ENCODE peak calls at places on chromosomes 5 and 9, in ten cellular contexts. P is kidney tubule cell, V is GM12891, Q is T-cell, G is A172, F is NCI-H460, X is GM23248, Y is neural crest cell, C is ovary, W is kidney glomerular epithelial cell. L is an unnamed sample.

GRCh38 chr5:95148453-95148852 is 136.4 kb downstream of the MCTP1 start:
- DNase-seq in G (no peak), F (no peak), Q (no peak), W (no peak), C (no peak), V (no peak), Y (no peak), X (no peak), P (no peak), L (no peak)

GRCh38 chr5:174528821-174529544 is 195.4 kb upstream of the MSX2 start:
- DNase-seq in W (no peak), X (no peak), G (no peak), C (no peak), F (no peak), V (no peak), P (no peak), Q (no peak), Y (no peak), L (no peak)

GRCh38 chr5:162268694-162269481 is 201.3 kb downstream of the GABRG2 start:
- DNase-seq in P (no peak), C (no peak), X (no peak), V (no peak), Q (no peak), W (no peak), F (no peak), Y (no peak), G (no peak), L (no peak)

GRCh38 chr5:173780356-173781234 is 107.6 kb upstream of the CPEB4 start:
- DNase-seq in W (no peak), P (no peak), X (no peak), V (no peak), C (no peak), Y (no peak), Q (no peak), F (no peak), G (no peak), L (no peak)

GRCh38 chr5:159780246-159780645 is 136.0 kb upstream of the ADRA1B start:
- DNase-seq in W (no peak), Y (no peak), F (no peak), C (no peak), P (peak; percentile 46), Q (no peak), G (no peak), X (no peak), V (no peak), L (no peak)

GRCh38 chr5:132225165-132226032 is 2.3 kb downstream of the P4HA2 start:
- DNase-seq in G (peak; percentile 41), P (peak; percentile 81), C (peak; percentile 37), W (peak; percentile 43), Y (no peak), X (peak; percentile 95), F (no peak), Q (no peak), V (no peak), L (no peak)

GRCh38 chr5:150391064-150391834 is 21.5 kb downstream of the CD74 start:
- DNase-seq in P (no peak), X (no peak), V (no peak), Q (no peak), G (no peak), F (no peak), Y (no peak), W (no peak), C (no peak), L (no peak)

GRCh38 chr5:32981061-32981460 is 269.9 kb downstream of the NPR3 start:
- DNase-seq in P (no peak), G (no peak), W (no peak), X (no peak), Q (no peak), C (no peak), Y (no peak), F (no peak), V (no peak), L (no peak)

GRCh38 chr9:89842267-89842768 is 237.5 kb downstream of the GADD45G start:
- DNase-seq in F (no peak), X (no peak), W (no peak), G (no peak), P (no peak), V (no peak), C (no peak), Y (no peak), Q (no peak), L (no peak)

GRCh38 chr5:31717586-31717985 is 78.7 kb downstream of the PDZD2 start:
- DNase-seq in W (no peak), G (no peak), Q (no peak), F (no peak), V (no peak), Y (no peak), C (no peak), X (no peak), P (no peak), L (no peak)

GRCh38 chr9:88270398-88270797 is 117.8 kb upstream of the SPIN1 start:
- DNase-seq in V (no peak), F (no peak), G (peak; percentile 76), Y (no peak), W (no peak), Q (no peak), C (no peak), P (peak; percentile 43), X (no peak), L (no peak)

GRCh38 chr9:115032300-115032699 is 85.7 kb downstream of the TNC start:
- DNase-seq in W (no peak), Y (no peak), P (no peak), V (no peak), X (no peak), C (no peak), G (no peak), Q (no peak), F (no peak), L (no peak)

GRCh38 chr9:98168952-98169488 is 23.4 kb downstream of the CORO2A start:
- DNase-seq in Y (peak; percentile 35), V (peak; percentile 92), P (no peak), F (no peak), G (peak; percentile 69), X (peak; percentile 42), W (no peak), Q (no peak), C (no peak), L (peak; percentile 93)